ENCODE peak calls at places on chromosomes 2 and 18, in four cellular contexts. S, Y, A and Q are unnamed samples.
A peak's percentile ranks its signal among the peaks of the same experiment; 100 is the strongest.

GRCh38 chr2:10993001-10993481 is 81.3 kb downstream of the KCNF1 start:
- DNase-seq in S (no peak), Y (no peak), A (no peak), Q (no peak)

GRCh38 chr2:72605836-72606442 is 219.9 kb downstream of the EXOC6B start:
- DNase-seq in S (no peak), Y (no peak), A (no peak), Q (no peak)

GRCh38 chr2:29841386-29842004 is 79.9 kb downstream of the ALK start:
- DNase-seq in S (peak; percentile 3), Y (peak; percentile 59), A (no peak), Q (no peak)

GRCh38 chr2:31239842-31240198 is 5.9 kb downstream of the EHD3 start:
- DNase-seq in S (no peak), Y (no peak), A (no peak), Q (no peak)

GRCh38 chr2:80169811-80170594 is 134.5 kb downstream of the LRRTM1 start:
- DNase-seq in S (no peak), Y (no peak), A (no peak), Q (no peak)

GRCh38 chr2:100286318-100286717 is 36.0 kb downstream of the LONRF2 start:
- DNase-seq in S (no peak), Y (no peak), A (no peak), Q (no peak)

GRCh38 chr18:37516361-37516853 is 49.2 kb downstream of the CELF4 start:
- DNase-seq in S (no peak), Y (no peak), A (no peak), Q (no peak)

GRCh38 chr2:191947235-191947634 is 100.3 kb upstream of the CAVIN2 start:
- DNase-seq in S (no peak), Y (no peak), A (no peak), Q (no peak)

GRCh38 chr18:76462326-76462694 is 32.7 kb downstream of the ZNF516 start:
- DNase-seq in S (no peak), Y (peak; percentile 43), A (no peak), Q (no peak)

GRCh38 chr2:224360801-224361251 is 41.1 kb downstream of the FAM124B start:
- DNase-seq in S (no peak), Y (no peak), A (no peak), Q (no peak)

GRCh38 chr2:201139836-201140599 is 24.1 kb downstream of the CFLAR start:
- DNase-seq in S (no peak), Y (no peak), A (peak; percentile 64), Q (no peak)

GRCh38 chr2:126571403-126571802 is 84.6 kb upstream of the GYPC start:
- DNase-seq in S (no peak), Y (no peak), A (no peak), Q (no peak)

GRCh38 chr2:84924173-84925106 is 19.0 kb downstream of the TMSB10 start:
- DNase-seq in S (no peak), Y (no peak), A (peak; percentile 64), Q (no peak)

GRCh38 chr2:100924520-100925451 is 77.3 kb upstream of the RPL31 start:
- DNase-seq in S (no peak), Y (no peak), A (no peak), Q (no peak)

GRCh38 chr2:70921839-70922590 is 13.7 kb upstream of the ATP6V1B1 start:
- DNase-seq in S (no peak), Y (peak; percentile 48), A (no peak), Q (no peak)

GRCh38 chr2:79116997-79117928 is 3.0 kb upstream of the REG1A start:
- DNase-seq in S (no peak), Y (no peak), A (no peak), Q (no peak)

GRCh38 chr2:33298233-33298632 is 178.2 kb upstream of the RASGRP3 start:
- DNase-seq in S (no peak), Y (no peak), A (no peak), Q (no peak)

DNA sequence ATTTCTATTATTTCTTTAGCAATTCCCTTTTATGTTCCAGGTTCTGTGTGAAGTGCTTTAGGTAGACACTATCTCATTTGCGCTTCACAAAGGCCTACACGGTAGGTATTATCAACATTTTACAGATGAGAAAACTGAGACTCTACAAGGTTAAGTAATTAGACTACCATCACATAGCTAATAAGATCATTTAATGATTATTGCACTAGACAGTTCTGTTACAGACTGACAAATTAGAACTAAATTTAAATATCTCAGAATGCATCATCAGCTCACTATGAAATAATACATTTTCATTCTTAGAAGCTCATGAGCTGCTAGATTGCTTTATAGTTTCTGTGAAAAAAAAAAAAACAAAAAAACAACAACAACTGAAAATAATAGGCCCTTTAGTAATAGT is 37.9 kb downstream of the DARS1 start:
- DNase-seq in S (no peak), Y (no peak), A (no peak), Q (no peak)
- H3K27ac ChIP-seq in S (peak overlapping the region; percentile 97), Y (no peak overlapping the region), A (no peak overlapping the region), Q (no peak overlapping the region)

GRCh38 chr2:187689372-187689771 is 135.1 kb upstream of the TFPI start:
- DNase-seq in S (no peak), Y (no peak), A (no peak), Q (no peak)

GRCh38 chr2:187698374-187699110 is 144.3 kb upstream of the TFPI start:
- DNase-seq in S (no peak), Y (no peak), A (no peak), Q (no peak)

DNA sequence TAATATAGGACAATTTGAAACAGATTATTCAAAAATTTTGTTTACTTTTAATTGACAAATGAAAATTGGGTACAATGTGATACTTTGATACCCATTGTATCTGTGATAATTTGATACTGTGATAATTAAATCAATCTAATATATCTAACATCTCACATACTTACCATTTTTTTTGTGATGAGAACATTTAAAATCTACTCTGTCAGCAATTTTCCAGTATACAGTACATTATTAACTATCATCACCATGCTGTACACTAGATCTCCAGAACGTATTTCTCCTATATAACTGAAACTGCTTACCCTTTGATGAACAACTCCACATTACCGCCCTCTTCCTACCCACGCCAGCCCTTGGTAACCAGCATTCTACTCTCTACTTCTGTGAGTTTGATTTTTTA is 139.7 kb upstream of the TFPI start:
- DNase-seq in S (no peak), Y (no peak), A (no peak), Q (no peak)
- TF ChIP-seq POLR2A in S (no peak), Y (no peak), A (no peak), Q (no peak)

GRCh38 chr2:146048141-146048540 is 1528.2 kb upstream of the ZEB2 start:
- DNase-seq in S (no peak), Y (no peak), A (no peak), Q (no peak)
- TF ChIP-seq CTCF in S (no peak), Y (no peak), A (no peak), Q (no peak)

DNA sequence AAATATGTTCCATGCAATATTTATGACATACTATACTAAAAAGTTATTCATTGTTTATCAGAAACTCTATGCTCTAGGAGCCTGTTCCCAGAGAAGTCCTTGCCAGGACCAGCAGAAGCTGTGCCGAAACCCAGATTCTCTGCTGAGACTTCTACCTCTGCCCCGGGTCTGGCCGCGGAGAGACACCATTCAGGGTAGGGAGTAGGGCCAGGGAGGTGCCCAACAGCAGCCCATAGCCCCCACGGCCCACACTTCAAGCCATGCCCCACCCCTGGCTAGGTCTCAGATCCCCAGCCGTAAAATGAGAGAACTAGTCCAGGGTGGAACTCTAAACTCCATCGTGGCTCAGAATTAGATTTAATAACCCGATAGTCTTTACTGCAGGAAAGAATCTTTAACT is 102.9 kb downstream of the ZFP36L2 start:
- DNase-seq in S (no peak), Y (no peak), A (no peak), Q (no peak)
- H3K27ac ChIP-seq in S (no peak overlapping the region), Y (no peak overlapping the region), A (no peak overlapping the region), Q (no peak overlapping the region)

GRCh38 chr2:188292446-188293239 is 969 bp downstream of the GULP1 start:
- DNase-seq in S (peak; percentile 81), Y (peak; percentile 88), A (peak; percentile 71), Q (peak; percentile 69)
- TF ChIP-seq POLR2A in S (peak; percentile 62), Y (peak; percentile 86), A (no peak), Q (peak; percentile 65)

GRCh38 chr2:127675335-127676261 is at the start of gene LIMS2:
- DNase-seq in S (no peak), Y (peak; percentile 66), A (peak; percentile 78), Q (no peak)
- TF ChIP-seq CTCF in S (no peak), Y (no peak), A (peak; percentile 16), Q (no peak)

GRCh38 chr2:1072258-1072657 is 121.6 kb downstream of the SNTG2 start:
- DNase-seq in S (no peak), Y (no peak), A (no peak), Q (no peak)

GRCh38 chr2:1069847-1070246 is 119.2 kb downstream of the SNTG2 start:
- DNase-seq in S (no peak), Y (no peak), A (no peak), Q (no peak)

GRCh38 chr2:1068832-1069231 is 118.2 kb downstream of the SNTG2 start:
- DNase-seq in S (no peak), Y (no peak), A (no peak), Q (no peak)

GRCh38 chr2:1070601-1071000 is 120.0 kb downstream of the SNTG2 start:
- DNase-seq in S (no peak), Y (no peak), A (no peak), Q (no peak)

GRCh38 chr2:1071650-1072049 is 121.0 kb downstream of the SNTG2 start:
- DNase-seq in S (no peak), Y (no peak), A (no peak), Q (no peak)
- H3K27ac ChIP-seq in S (no peak overlapping the region), Y (no peak overlapping the region), A (no peak overlapping the region), Q (no peak overlapping the region)